ENCODE peak calls at places on chromosomes 4 and X, in five cellular contexts. O, W, B, D and E are unnamed samples.

GRCh38 chr4:82555279-82555678 is 6.5 kb downstream of the TMEM150C start:
- DNase-seq in O (no peak), W (no peak), B (no peak), D (no peak), E (no peak)

GRCh38 chr4:41413670-41414069 is 124.3 kb upstream of the LIMCH1 start:
- DNase-seq in O (no peak), W (no peak), B (no peak), D (no peak), E (no peak)

GRCh38 chr4:184506527-184507121 is 32.3 kb upstream of the IRF2 start:
- DNase-seq in O (peak; percentile 34), W (no peak), B (no peak), D (no peak), E (no peak)

GRCh38 chrX:20363003-20363674 is 96.4 kb upstream of the RPS6KA3 start:
- DNase-seq in O (no peak), W (peak; percentile 78), B (no peak), D (no peak), E (no peak)

GRCh38 chrX:11409957-11410356 is 116.7 kb downstream of the AMELX start:
- DNase-seq in O (no peak), W (no peak), B (no peak), D (no peak), E (no peak)

GRCh38 chr4:147740176-147740575 is 8.3 kb downstream of the ARHGAP10 start:
- DNase-seq in O (no peak), W (no peak), B (no peak), D (no peak), E (no peak)

GRCh38 chr4:92235741-92236140 is 68.0 kb upstream of the GRID2 start:
- DNase-seq in O (no peak), W (peak; percentile 40), B (no peak), D (no peak), E (no peak)

GRCh38 chr4:144862221-144862620 is 216.3 kb downstream of the HHIP start:
- DNase-seq in O (no peak), W (peak; percentile 11), B (no peak), D (no peak), E (no peak)

GRCh38 chr4:109912706-109913621 is at the start of gene EGF:
- DNase-seq in O (no peak), W (peak; percentile 49), B (peak; percentile 26), D (peak; percentile 6), E (no peak)

GRCh38 chrX:19964017-19964710 is 26.7 kb downstream of the BCLAF3 start:
- DNase-seq in O (no peak), W (no peak), B (no peak), D (no peak), E (no peak)

GRCh38 chr4:73669410-73670183 is 49.4 kb upstream of the RASSF6 start:
- DNase-seq in O (no peak), W (peak; percentile 23), B (peak; percentile 45), D (no peak), E (no peak)

GRCh38 chr4:34271479-34272355 is 1972.6 kb downstream of the ARAP2 start:
- DNase-seq in O (no peak), W (no peak), B (no peak), D (no peak), E (no peak)

GRCh38 chrX:276588-277171 is 4.5 kb upstream of the PLCXD1 start:
- DNase-seq in O (no peak), W (peak; percentile 31), B (peak; percentile 58), D (peak; percentile 30), E (peak; percentile 84)

GRCh38 chrX:154734101-154734781 is 16.6 kb downstream of the GAB3 start:
- DNase-seq in O (no peak), W (peak; percentile 85), B (no peak), D (no peak), E (no peak)

GRCh38 chr4:175035907-175036306 is 117.7 kb downstream of the ADAM29 start:
- DNase-seq in O (no peak), W (peak; percentile 86), B (peak; percentile 6), D (peak; percentile 30), E (no peak)

GRCh38 chrX:20362268-20363002 is 95.7 kb upstream of the RPS6KA3 start:
- DNase-seq in O (no peak), W (peak; percentile 65), B (peak; percentile 53), D (no peak), E (no peak)

GRCh38 chrX:103669745-103670144 is 16.8 kb downstream of the MORF4L2 start:
- DNase-seq in O (no peak), W (no peak), B (no peak), D (no peak), E (no peak)

GRCh38 chr4:127782025-127782274 is 172 bp upstream of the HSPA4L start:
- DNase-seq in O (peak; percentile 92), W (peak; percentile 86), B (peak; percentile 76), D (peak; percentile 67), E (peak; percentile 84)

GRCh38 chr4:118284169-118284568 is 68.6 kb downstream of the PRSS12 start:
- DNase-seq in O (no peak), W (no peak), B (no peak), D (no peak), E (no peak)

GRCh38 chr4:108830509-108831244 is 67.8 kb upstream of the ETNPPL start:
- DNase-seq in O (no peak), W (peak; percentile 43), B (no peak), D (no peak), E (no peak)

GRCh38 chr4:186643501-186644315 is 79.9 kb downstream of the FAT1 start:
- DNase-seq in O (no peak), W (peak; percentile 83), B (peak; percentile 30), D (no peak), E (no peak)

GRCh38 chr4:12579172-12579571 is 905.0 kb downstream of the RAB28 start:
- DNase-seq in O (no peak), W (no peak), B (no peak), D (no peak), E (no peak)

GRCh38 chr4:22348410-22348809 is 167.5 kb downstream of the ADGRA3 start:
- DNase-seq in O (no peak), W (no peak), B (peak; percentile 5), D (no peak), E (no peak)

GRCh38 chrX:104376937-104377336 is 122.2 kb upstream of the ESX1 start:
- DNase-seq in O (no peak), W (no peak), B (no peak), D (no peak), E (no peak)

GRCh38 chr4:43776371-43776770 is 672.2 kb downstream of the KCTD8 start:
- DNase-seq in O (no peak), W (peak; percentile 17), B (no peak), D (no peak), E (no peak)

GRCh38 chr4:17336524-17336941 is 175.4 kb downstream of the QDPR start:
- DNase-seq in O (no peak), W (no peak), B (no peak), D (no peak), E (peak; percentile 66)

GRCh38 chr4:118076958-118077766 is 42.9 kb downstream of the NDST3 start:
- DNase-seq in O (peak; percentile 69), W (peak; percentile 71), B (peak; percentile 41), D (no peak), E (no peak)

GRCh38 chrX:7133036-7133412 is 14.5 kb upstream of the STS start:
- DNase-seq in O (no peak), W (peak; percentile 16), B (peak; percentile 45), D (no peak), E (no peak)

GRCh38 chrX:123184858-123185251 is 777 bp downstream of the GRIA3 start:
- DNase-seq in O (peak; percentile 38), W (no peak), B (peak; percentile 36), D (no peak), E (no peak)

GRCh38 chr4:150297861-150298474 is 219.7 kb downstream of the DCLK2 start:
- DNase-seq in O (no peak), W (peak; percentile 87), B (peak; percentile 66), D (no peak), E (no peak)

GRCh38 chr4:2436761-2437474 is 18.2 kb downstream of the CFAP99 start:
- DNase-seq in O (no peak), W (no peak), B (no peak), D (no peak), E (no peak)

GRCh38 chr4:107130157-107130556 is 94.0 kb upstream of the DKK2 start:
- DNase-seq in O (no peak), W (no peak), B (no peak), D (no peak), E (no peak)

GRCh38 chr4:4613641-4614286 is 71.9 kb upstream of the STX18 start:
- DNase-seq in O (no peak), W (no peak), B (peak; percentile 67), D (no peak), E (no peak)

GRCh38 chr4:1022739-1023066 is 11.3 kb downstream of the FGFRL1 start:
- DNase-seq in O (no peak), W (no peak), B (no peak), D (no peak), E (no peak)

GRCh38 chrX:16646366-16647168 is 3.4 kb upstream of the S100G start:
- DNase-seq in O (no peak), W (no peak), B (no peak), D (no peak), E (no peak)

GRCh38 chrX:5857232-5857631 is 371.4 kb downstream of the NLGN4X start:
- DNase-seq in O (no peak), W (no peak), B (no peak), D (no peak), E (no peak)